ENCODE peak calls at places on chromosomes 3 and 15, in six cellular contexts. L, Y, C, I, G and U are unnamed samples.

GRCh38 chr3:191388823-191389222 is 58.5 kb upstream of the UTS2B start:
- DNase-seq in L (peak), Y (no peak), C (no peak), I (no peak), G (no peak), U (no peak)

GRCh38 chr3:180630360-180630759 is 28.4 kb downstream of the TTC14 start:
- DNase-seq in L (no peak), Y (no peak), C (no peak), I (no peak), G (no peak), U (no peak)

GRCh38 chr15:52183562-52184173 is 7.5 kb downstream of the GNB5 start:
- DNase-seq in L (peak), Y (no peak), C (peak), I (no peak), G (no peak), U (no peak)

GRCh38 chr3:195895078-195895899 is 13.1 kb downstream of the TNK2 start:
- DNase-seq in L (no peak), Y (peak), C (peak), I (peak), G (no peak), U (peak)

GRCh38 chr15:33045066-33045810 is 149.3 kb downstream of the FMN1 start:
- DNase-seq in L (no peak), Y (no peak), C (no peak), I (peak), G (no peak), U (no peak)

GRCh38 chr3:102715030-102715697 is 280.3 kb downstream of the ZPLD1 start:
- DNase-seq in L (no peak), Y (no peak), C (no peak), I (peak), G (no peak), U (no peak)

GRCh38 chr3:32591960-32592462 is 21.4 kb upstream of the DYNC1LI1 start:
- DNase-seq in L (no peak), Y (no peak), C (no peak), I (no peak), G (no peak), U (no peak)

GRCh38 chr3:182116386-182116785 is 404.7 kb downstream of the SOX2 start:
- DNase-seq in L (no peak), Y (no peak), C (no peak), I (no peak), G (no peak), U (no peak)

GRCh38 chr15:62750471-62750870 is 292.1 kb upstream of the TPM1 start:
- DNase-seq in L (no peak), Y (no peak), C (no peak), I (no peak), G (no peak), U (no peak)

GRCh38 chr15:39497759-39498565 is 82.9 kb upstream of the THBS1 start:
- DNase-seq in L (no peak), Y (no peak), C (no peak), I (no peak), G (no peak), U (no peak)

GRCh38 chr3:194930439-194931204 is 244.9 kb downstream of the FAM43A start:
- DNase-seq in L (peak), Y (no peak), C (peak), I (peak), G (no peak), U (no peak)

GRCh38 chr3:116000315-116000714 is 377.0 kb downstream of the GAP43 start:
- DNase-seq in L (peak), Y (no peak), C (no peak), I (peak), G (no peak), U (no peak)

GRCh38 chr15:71080166-71080565 is 35.1 kb upstream of the THSD4 start:
- DNase-seq in L (no peak), Y (no peak), C (no peak), I (no peak), G (no peak), U (no peak)

GRCh38 chr3:149816986-149817385 is 4.0 kb downstream of the RNF13 start:
- DNase-seq in L (peak), Y (no peak), C (no peak), I (no peak), G (no peak), U (no peak)

GRCh38 chr3:111253733-111254132 is 182.1 kb downstream of the NECTIN3 start:
- DNase-seq in L (no peak), Y (no peak), C (no peak), I (no peak), G (no peak), U (no peak)

GRCh38 chr3:59696783-59697182 is 647.0 kb upstream of the CFAP20DC start:
- DNase-seq in L (no peak), Y (no peak), C (no peak), I (no peak), G (no peak), U (no peak)

GRCh38 chr15:41990243-41990605 is 17.9 kb upstream of the EHD4 start:
- DNase-seq in L (no peak), Y (no peak), C (no peak), I (no peak), G (no peak), U (no peak)

GRCh38 chr3:42640771-42641370 is 12.6 kb upstream of the ZBTB47 start:
- DNase-seq in L (no peak), Y (no peak), C (no peak), I (no peak), G (no peak), U (no peak)

GRCh38 chr15:68640791-68641331 is 62.1 kb downstream of the CORO2B start:
- DNase-seq in L (no peak), Y (no peak), C (no peak), I (no peak), G (no peak), U (no peak)

GRCh38 chr15:74180689-74181602 is 7.4 kb downstream of the ISLR start:
- DNase-seq in L (no peak), Y (no peak), C (no peak), I (no peak), G (no peak), U (no peak)

GRCh38 chr3:55795736-55796135 is 308.6 kb upstream of the WNT5A start:
- DNase-seq in L (no peak), Y (no peak), C (no peak), I (no peak), G (no peak), U (no peak)

GRCh38 chr15:92113832-92114231 is 260.3 kb downstream of the SLCO3A1 start:
- DNase-seq in L (no peak), Y (no peak), C (no peak), I (no peak), G (no peak), U (no peak)

GRCh38 chr3:111846717-111847116 is 12.3 kb upstream of the PHLDB2 start:
- DNase-seq in L (peak), Y (no peak), C (no peak), I (no peak), G (no peak), U (no peak)

GRCh38 chr15:72685925-72686794 is at the start of the genes BBS4 and HIGD2B:
- DNase-seq in L (peak), Y (no peak), C (peak), I (peak), G (no peak), U (no peak)

GRCh38 chr15:84992157-84992940 is 10.7 kb downstream of the PDE8A start:
- DNase-seq in L (peak), Y (no peak), C (no peak), I (no peak), G (no peak), U (no peak)

GRCh38 chr3:129277829-129278271 is 820 bp upstream of the HMCES start:
- DNase-seq in L (peak), Y (no peak), C (peak), I (peak), G (no peak), U (no peak)

GRCh38 chr15:91950631-91951384 is 97.3 kb downstream of the SLCO3A1 start:
- DNase-seq in L (peak), Y (no peak), C (no peak), I (no peak), G (no peak), U (no peak)

GRCh38 chr15:26771917-26772587 is 814 bp downstream of the GABRB3 start:
- DNase-seq in L (peak), Y (no peak), C (peak), I (no peak), G (no peak), U (no peak)

GRCh38 chr15:39586387-39587171 is 5.7 kb downstream of the THBS1 start:
- DNase-seq in L (peak), Y (no peak), C (no peak), I (no peak), G (peak), U (no peak)

GRCh38 chr3:179811321-179812095 is 158.7 kb downstream of the USP13 start:
- DNase-seq in L (peak), Y (no peak), C (peak), I (peak), G (peak), U (peak)

GRCh38 chr3:124131158-124132115 is 139.5 kb upstream of the ROPN1 start:
- DNase-seq in L (no peak), Y (no peak), C (no peak), I (no peak), G (no peak), U (no peak)